ENCODE peak calls at places on chromosomes 16 and 17, in nine cellular contexts. One of them, this sample, is unnamed.
A peak's percentile ranks its signal among the peaks of the same experiment; 100 is the strongest.

GRCh38 chr16:57608462-57609113 is 19.8 kb upstream of the ADGRG1 start:
- DNase-seq in hypothalamus: no peak
- DNase-seq in GM10248: no peak
- DNase-seq in activated naive CD8-positive, alpha-beta T cell treated with anti-CD3 and anti-CD28 coated beads, Interleukin-2, amount 50 U/mL, for 24 hours: no peak
- DNase-seq in stimulated activated CD4-positive, alpha-beta T cell treated with anti-CD3 and anti-CD28 coated beads, Interleukin-12 subunit alpha, Interleukin-12 subunit beta, amount 100 ng/mL, for 4 hours: no peak
- DNase-seq in effector memory CD8-positive, alpha-beta T cell: no peak
- DNase-seq in neural progenitor cell: no peak
- DNase-seq in type B pancreatic cell: peak; percentile 29
- DNase-seq in GM20000: peak; percentile 5
- DNase-seq in this sample: peak; percentile 43

GRCh38 chr17:81831563-81831956 is 1.5 kb downstream of the MCRIP1 start:
- DNase-seq in GM20000: no peak
- DNase-seq in neural progenitor cell: no peak
- DNase-seq in GM10248: no peak
- DNase-seq in stimulated activated CD4-positive, alpha-beta T cell treated with anti-CD3 and anti-CD28 coated beads, Interleukin-12 subunit alpha, Interleukin-12 subunit beta, amount 100 ng/mL, for 4 hours: no peak
- DNase-seq in type B pancreatic cell: no peak
- DNase-seq in hypothalamus: no peak
- DNase-seq in effector memory CD8-positive, alpha-beta T cell: no peak
- DNase-seq in activated naive CD8-positive, alpha-beta T cell treated with anti-CD3 and anti-CD28 coated beads, Interleukin-2, amount 50 U/mL, for 24 hours: no peak
- DNase-seq in this sample: no peak

GRCh38 chr16:66199189-66199588 is 167.3 kb upstream of the CDH5 start:
- DNase-seq in neural progenitor cell: no peak
- DNase-seq in GM10248: no peak
- DNase-seq in hypothalamus: no peak
- DNase-seq in GM20000: no peak
- DNase-seq in effector memory CD8-positive, alpha-beta T cell: no peak
- DNase-seq in activated naive CD8-positive, alpha-beta T cell treated with anti-CD3 and anti-CD28 coated beads, Interleukin-2, amount 50 U/mL, for 24 hours: no peak
- DNase-seq in type B pancreatic cell: no peak
- DNase-seq in stimulated activated CD4-positive, alpha-beta T cell treated with anti-CD3 and anti-CD28 coated beads, Interleukin-12 subunit alpha, Interleukin-12 subunit beta, amount 100 ng/mL, for 4 hours: no peak
- DNase-seq in this sample: no peak

GRCh38 chr16:81158964-81159363 is 62.8 kb upstream of the GCSH start:
- DNase-seq in type B pancreatic cell: no peak
- DNase-seq in GM20000: no peak
- DNase-seq in effector memory CD8-positive, alpha-beta T cell: no peak
- DNase-seq in GM10248: no peak
- DNase-seq in hypothalamus: peak; percentile 18
- DNase-seq in stimulated activated CD4-positive, alpha-beta T cell treated with anti-CD3 and anti-CD28 coated beads, Interleukin-12 subunit alpha, Interleukin-12 subunit beta, amount 100 ng/mL, for 4 hours: no peak
- DNase-seq in neural progenitor cell: peak; percentile 30
- DNase-seq in activated naive CD8-positive, alpha-beta T cell treated with anti-CD3 and anti-CD28 coated beads, Interleukin-2, amount 50 U/mL, for 24 hours: no peak
- DNase-seq in this sample: no peak

GRCh38 chr16:16019488-16019887 is 70.1 kb downstream of the ABCC1 start:
- DNase-seq in stimulated activated CD4-positive, alpha-beta T cell treated with anti-CD3 and anti-CD28 coated beads, Interleukin-12 subunit alpha, Interleukin-12 subunit beta, amount 100 ng/mL, for 4 hours: no peak
- DNase-seq in neural progenitor cell: no peak
- DNase-seq in hypothalamus: no peak
- DNase-seq in activated naive CD8-positive, alpha-beta T cell treated with anti-CD3 and anti-CD28 coated beads, Interleukin-2, amount 50 U/mL, for 24 hours: no peak
- DNase-seq in effector memory CD8-positive, alpha-beta T cell: no peak
- DNase-seq in GM20000: no peak
- DNase-seq in GM10248: no peak
- DNase-seq in type B pancreatic cell: no peak
- DNase-seq in this sample: peak; percentile 78

GRCh38 chr17:77948690-77949114 is 9.8 kb upstream of the TNRC6C start:
- DNase-seq in GM10248: no peak
- DNase-seq in GM20000: no peak
- DNase-seq in activated naive CD8-positive, alpha-beta T cell treated with anti-CD3 and anti-CD28 coated beads, Interleukin-2, amount 50 U/mL, for 24 hours: no peak
- DNase-seq in hypothalamus: peak; percentile 38
- DNase-seq in type B pancreatic cell: no peak
- DNase-seq in stimulated activated CD4-positive, alpha-beta T cell treated with anti-CD3 and anti-CD28 coated beads, Interleukin-12 subunit alpha, Interleukin-12 subunit beta, amount 100 ng/mL, for 4 hours: no peak
- DNase-seq in effector memory CD8-positive, alpha-beta T cell: no peak
- DNase-seq in neural progenitor cell: peak; percentile 66
- DNase-seq in this sample: peak; percentile 62

GRCh38 chr17:38572665-38573365 is 32.9 kb downstream of the SRCIN1 start:
- DNase-seq in activated naive CD8-positive, alpha-beta T cell treated with anti-CD3 and anti-CD28 coated beads, Interleukin-2, amount 50 U/mL, for 24 hours: no peak
- DNase-seq in neural progenitor cell: peak; percentile 94
- DNase-seq in GM10248: peak; percentile 47
- DNase-seq in hypothalamus: peak; percentile 76
- DNase-seq in effector memory CD8-positive, alpha-beta T cell: no peak
- DNase-seq in stimulated activated CD4-positive, alpha-beta T cell treated with anti-CD3 and anti-CD28 coated beads, Interleukin-12 subunit alpha, Interleukin-12 subunit beta, amount 100 ng/mL, for 4 hours: no peak
- DNase-seq in GM20000: peak; percentile 68
- DNase-seq in type B pancreatic cell: no peak
- DNase-seq in this sample: no peak

GRCh38 chr16:1906052-1906845 is 12.0 kb downstream of the HS3ST6 start:
- DNase-seq in GM20000: no peak
- DNase-seq in type B pancreatic cell: no peak
- DNase-seq in GM10248: no peak
- DNase-seq in hypothalamus: no peak
- DNase-seq in activated naive CD8-positive, alpha-beta T cell treated with anti-CD3 and anti-CD28 coated beads, Interleukin-2, amount 50 U/mL, for 24 hours: no peak
- DNase-seq in neural progenitor cell: peak; percentile 21
- DNase-seq in stimulated activated CD4-positive, alpha-beta T cell treated with anti-CD3 and anti-CD28 coated beads, Interleukin-12 subunit alpha, Interleukin-12 subunit beta, amount 100 ng/mL, for 4 hours: no peak
- DNase-seq in effector memory CD8-positive, alpha-beta T cell: no peak
- DNase-seq in this sample: no peak

GRCh38 chr16:12811441-12812198 is 7.9 kb upstream of the CPPED1 start:
- DNase-seq in neural progenitor cell: no peak
- DNase-seq in GM20000: no peak
- DNase-seq in effector memory CD8-positive, alpha-beta T cell: no peak
- DNase-seq in type B pancreatic cell: no peak
- DNase-seq in activated naive CD8-positive, alpha-beta T cell treated with anti-CD3 and anti-CD28 coated beads, Interleukin-2, amount 50 U/mL, for 24 hours: no peak
- DNase-seq in GM10248: no peak
- DNase-seq in hypothalamus: no peak
- DNase-seq in stimulated activated CD4-positive, alpha-beta T cell treated with anti-CD3 and anti-CD28 coated beads, Interleukin-12 subunit alpha, Interleukin-12 subunit beta, amount 100 ng/mL, for 4 hours: no peak
- DNase-seq in this sample: no peak

GRCh38 chr16:46972971-46973456 is 460 bp downstream of the DNAJA2 start:
- DNase-seq in stimulated activated CD4-positive, alpha-beta T cell treated with anti-CD3 and anti-CD28 coated beads, Interleukin-12 subunit alpha, Interleukin-12 subunit beta, amount 100 ng/mL, for 4 hours: peak; percentile 48
- DNase-seq in effector memory CD8-positive, alpha-beta T cell: no peak
- DNase-seq in GM10248: peak; percentile 68
- DNase-seq in hypothalamus: peak; percentile 46
- DNase-seq in activated naive CD8-positive, alpha-beta T cell treated with anti-CD3 and anti-CD28 coated beads, Interleukin-2, amount 50 U/mL, for 24 hours: peak; percentile 60
- DNase-seq in type B pancreatic cell: no peak
- DNase-seq in GM20000: peak; percentile 74
- DNase-seq in neural progenitor cell: peak; percentile 67
- DNase-seq in this sample: peak; percentile 69

GRCh38 chr17:44170499-44171201 is at the start of gene ASB16:
- DNase-seq in GM10248: no peak
- DNase-seq in type B pancreatic cell: no peak
- DNase-seq in neural progenitor cell: peak; percentile 40
- DNase-seq in activated naive CD8-positive, alpha-beta T cell treated with anti-CD3 and anti-CD28 coated beads, Interleukin-2, amount 50 U/mL, for 24 hours: no peak
- DNase-seq in stimulated activated CD4-positive, alpha-beta T cell treated with anti-CD3 and anti-CD28 coated beads, Interleukin-12 subunit alpha, Interleukin-12 subunit beta, amount 100 ng/mL, for 4 hours: no peak
- DNase-seq in GM20000: no peak
- DNase-seq in effector memory CD8-positive, alpha-beta T cell: no peak
- DNase-seq in hypothalamus: no peak
- DNase-seq in this sample: no peak

GRCh38 chr17:17098426-17099035 is 56.3 kb downstream of the MPRIP start:
- DNase-seq in hypothalamus: no peak
- DNase-seq in GM20000: no peak
- DNase-seq in type B pancreatic cell: no peak
- DNase-seq in neural progenitor cell: no peak
- DNase-seq in stimulated activated CD4-positive, alpha-beta T cell treated with anti-CD3 and anti-CD28 coated beads, Interleukin-12 subunit alpha, Interleukin-12 subunit beta, amount 100 ng/mL, for 4 hours: no peak
- DNase-seq in effector memory CD8-positive, alpha-beta T cell: no peak
- DNase-seq in GM10248: no peak
- DNase-seq in activated naive CD8-positive, alpha-beta T cell treated with anti-CD3 and anti-CD28 coated beads, Interleukin-2, amount 50 U/mL, for 24 hours: no peak
- DNase-seq in this sample: no peak

GRCh38 chr17:57313276-57313835 is 57.0 kb downstream of the MSI2 start:
- DNase-seq in neural progenitor cell: peak; percentile 33
- DNase-seq in stimulated activated CD4-positive, alpha-beta T cell treated with anti-CD3 and anti-CD28 coated beads, Interleukin-12 subunit alpha, Interleukin-12 subunit beta, amount 100 ng/mL, for 4 hours: no peak
- DNase-seq in GM20000: no peak
- DNase-seq in type B pancreatic cell: no peak
- DNase-seq in activated naive CD8-positive, alpha-beta T cell treated with anti-CD3 and anti-CD28 coated beads, Interleukin-2, amount 50 U/mL, for 24 hours: no peak
- DNase-seq in effector memory CD8-positive, alpha-beta T cell: no peak
- DNase-seq in GM10248: no peak
- DNase-seq in hypothalamus: no peak
- DNase-seq in this sample: no peak

GRCh38 chr16:49478107-49478506 is 104.5 kb downstream of the C16orf78 start:
- DNase-seq in neural progenitor cell: no peak
- DNase-seq in type B pancreatic cell: no peak
- DNase-seq in stimulated activated CD4-positive, alpha-beta T cell treated with anti-CD3 and anti-CD28 coated beads, Interleukin-12 subunit alpha, Interleukin-12 subunit beta, amount 100 ng/mL, for 4 hours: no peak
- DNase-seq in effector memory CD8-positive, alpha-beta T cell: no peak
- DNase-seq in hypothalamus: no peak
- DNase-seq in GM10248: no peak
- DNase-seq in GM20000: no peak
- DNase-seq in activated naive CD8-positive, alpha-beta T cell treated with anti-CD3 and anti-CD28 coated beads, Interleukin-2, amount 50 U/mL, for 24 hours: no peak
- DNase-seq in this sample: no peak

GRCh38 chr16:80938035-80938927 is 68.4 kb downstream of the CMC2 start:
- DNase-seq in stimulated activated CD4-positive, alpha-beta T cell treated with anti-CD3 and anti-CD28 coated beads, Interleukin-12 subunit alpha, Interleukin-12 subunit beta, amount 100 ng/mL, for 4 hours: no peak
- DNase-seq in neural progenitor cell: peak; percentile 94
- DNase-seq in GM20000: no peak
- DNase-seq in activated naive CD8-positive, alpha-beta T cell treated with anti-CD3 and anti-CD28 coated beads, Interleukin-2, amount 50 U/mL, for 24 hours: no peak
- DNase-seq in type B pancreatic cell: no peak
- DNase-seq in effector memory CD8-positive, alpha-beta T cell: no peak
- DNase-seq in GM10248: no peak
- DNase-seq in hypothalamus: no peak
- DNase-seq in this sample: peak; percentile 82

GRCh38 chr17:77424585-77425344 is 284.0 kb downstream of the SEC14L1 start:
- DNase-seq in stimulated activated CD4-positive, alpha-beta T cell treated with anti-CD3 and anti-CD28 coated beads, Interleukin-12 subunit alpha, Interleukin-12 subunit beta, amount 100 ng/mL, for 4 hours: no peak
- DNase-seq in effector memory CD8-positive, alpha-beta T cell: no peak
- DNase-seq in activated naive CD8-positive, alpha-beta T cell treated with anti-CD3 and anti-CD28 coated beads, Interleukin-2, amount 50 U/mL, for 24 hours: no peak
- DNase-seq in GM10248: no peak
- DNase-seq in GM20000: no peak
- DNase-seq in hypothalamus: peak; percentile 69
- DNase-seq in type B pancreatic cell: no peak
- DNase-seq in neural progenitor cell: no peak
- DNase-seq in this sample: peak; percentile 91

GRCh38 chr17:27597188-27597580 is 33.8 kb upstream of the LGALS9 start:
- DNase-seq in stimulated activated CD4-positive, alpha-beta T cell treated with anti-CD3 and anti-CD28 coated beads, Interleukin-12 subunit alpha, Interleukin-12 subunit beta, amount 100 ng/mL, for 4 hours: no peak
- DNase-seq in effector memory CD8-positive, alpha-beta T cell: no peak
- DNase-seq in activated naive CD8-positive, alpha-beta T cell treated with anti-CD3 and anti-CD28 coated beads, Interleukin-2, amount 50 U/mL, for 24 hours: no peak
- DNase-seq in neural progenitor cell: no peak
- DNase-seq in GM10248: no peak
- DNase-seq in type B pancreatic cell: no peak
- DNase-seq in GM20000: no peak
- DNase-seq in hypothalamus: no peak
- DNase-seq in this sample: no peak

GRCh38 chr16:9821331-9821730 is 360.9 kb downstream of the GRIN2A start:
- DNase-seq in GM10248: no peak
- DNase-seq in effector memory CD8-positive, alpha-beta T cell: no peak
- DNase-seq in type B pancreatic cell: no peak
- DNase-seq in neural progenitor cell: no peak
- DNase-seq in GM20000: no peak
- DNase-seq in activated naive CD8-positive, alpha-beta T cell treated with anti-CD3 and anti-CD28 coated beads, Interleukin-2, amount 50 U/mL, for 24 hours: no peak
- DNase-seq in hypothalamus: no peak
- DNase-seq in stimulated activated CD4-positive, alpha-beta T cell treated with anti-CD3 and anti-CD28 coated beads, Interleukin-12 subunit alpha, Interleukin-12 subunit beta, amount 100 ng/mL, for 4 hours: no peak
- DNase-seq in this sample: no peak

GRCh38 chr17:58279736-58280479 is 827 bp downstream of the MPO start:
- DNase-seq in GM20000: no peak
- DNase-seq in neural progenitor cell: no peak
- DNase-seq in hypothalamus: no peak
- DNase-seq in GM10248: peak; percentile 18
- DNase-seq in stimulated activated CD4-positive, alpha-beta T cell treated with anti-CD3 and anti-CD28 coated beads, Interleukin-12 subunit alpha, Interleukin-12 subunit beta, amount 100 ng/mL, for 4 hours: no peak
- DNase-seq in type B pancreatic cell: no peak
- DNase-seq in effector memory CD8-positive, alpha-beta T cell: no peak
- DNase-seq in activated naive CD8-positive, alpha-beta T cell treated with anti-CD3 and anti-CD28 coated beads, Interleukin-2, amount 50 U/mL, for 24 hours: no peak
- DNase-seq in this sample: no peak

GRCh38 chr17:42618442-42619150 is 9.1 kb downstream of the TUBG1 start:
- DNase-seq in GM20000: peak; percentile 79
- DNase-seq in activated naive CD8-positive, alpha-beta T cell treated with anti-CD3 and anti-CD28 coated beads, Interleukin-2, amount 50 U/mL, for 24 hours: no peak
- DNase-seq in hypothalamus: no peak
- DNase-seq in neural progenitor cell: peak; percentile 70
- DNase-seq in GM10248: peak; percentile 79
- DNase-seq in effector memory CD8-positive, alpha-beta T cell: no peak
- DNase-seq in type B pancreatic cell: no peak
- DNase-seq in stimulated activated CD4-positive, alpha-beta T cell treated with anti-CD3 and anti-CD28 coated beads, Interleukin-12 subunit alpha, Interleukin-12 subunit beta, amount 100 ng/mL, for 4 hours: no peak
- DNase-seq in this sample: no peak

GRCh38 chr17:70859829-70860228 is 690.5 kb downstream of the KCNJ2 start:
- DNase-seq in activated naive CD8-positive, alpha-beta T cell treated with anti-CD3 and anti-CD28 coated beads, Interleukin-2, amount 50 U/mL, for 24 hours: no peak
- DNase-seq in stimulated activated CD4-positive, alpha-beta T cell treated with anti-CD3 and anti-CD28 coated beads, Interleukin-12 subunit alpha, Interleukin-12 subunit beta, amount 100 ng/mL, for 4 hours: no peak
- DNase-seq in effector memory CD8-positive, alpha-beta T cell: no peak
- DNase-seq in GM20000: no peak
- DNase-seq in neural progenitor cell: no peak
- DNase-seq in type B pancreatic cell: no peak
- DNase-seq in GM10248: no peak
- DNase-seq in hypothalamus: no peak
- DNase-seq in this sample: no peak

GRCh38 chr17:80413771-80414507 is 1.0 kb upstream of the ENDOV start:
- DNase-seq in GM20000: peak; percentile 10
- DNase-seq in GM10248: peak; percentile 13
- DNase-seq in effector memory CD8-positive, alpha-beta T cell: no peak
- DNase-seq in type B pancreatic cell: no peak
- DNase-seq in neural progenitor cell: no peak
- DNase-seq in activated naive CD8-positive, alpha-beta T cell treated with anti-CD3 and anti-CD28 coated beads, Interleukin-2, amount 50 U/mL, for 24 hours: no peak
- DNase-seq in hypothalamus: no peak
- DNase-seq in stimulated activated CD4-positive, alpha-beta T cell treated with anti-CD3 and anti-CD28 coated beads, Interleukin-12 subunit alpha, Interleukin-12 subunit beta, amount 100 ng/mL, for 4 hours: no peak
- DNase-seq in this sample: no peak

GRCh38 chr17:40316571-40317344 is 7.8 kb downstream of the RARA start:
- DNase-seq in effector memory CD8-positive, alpha-beta T cell: no peak
- DNase-seq in GM20000: no peak
- DNase-seq in type B pancreatic cell: no peak
- DNase-seq in hypothalamus: no peak
- DNase-seq in GM10248: no peak
- DNase-seq in activated naive CD8-positive, alpha-beta T cell treated with anti-CD3 and anti-CD28 coated beads, Interleukin-2, amount 50 U/mL, for 24 hours: no peak
- DNase-seq in neural progenitor cell: peak; percentile 85
- DNase-seq in stimulated activated CD4-positive, alpha-beta T cell treated with anti-CD3 and anti-CD28 coated beads, Interleukin-12 subunit alpha, Interleukin-12 subunit beta, amount 100 ng/mL, for 4 hours: no peak
- DNase-seq in this sample: no peak

GRCh38 chr17:78557598-78558039 is 19.6 kb downstream of the DNAH17 start:
- DNase-seq in type B pancreatic cell: no peak
- DNase-seq in stimulated activated CD4-positive, alpha-beta T cell treated with anti-CD3 and anti-CD28 coated beads, Interleukin-12 subunit alpha, Interleukin-12 subunit beta, amount 100 ng/mL, for 4 hours: no peak
- DNase-seq in activated naive CD8-positive, alpha-beta T cell treated with anti-CD3 and anti-CD28 coated beads, Interleukin-2, amount 50 U/mL, for 24 hours: no peak
- DNase-seq in neural progenitor cell: no peak
- DNase-seq in GM10248: no peak
- DNase-seq in effector memory CD8-positive, alpha-beta T cell: no peak
- DNase-seq in hypothalamus: no peak
- DNase-seq in GM20000: no peak
- DNase-seq in this sample: no peak

GRCh38 chr17:59357929-59358328 is 26.5 kb downstream of the YPEL2 start:
- DNase-seq in stimulated activated CD4-positive, alpha-beta T cell treated with anti-CD3 and anti-CD28 coated beads, Interleukin-12 subunit alpha, Interleukin-12 subunit beta, amount 100 ng/mL, for 4 hours: no peak
- DNase-seq in GM10248: no peak
- DNase-seq in neural progenitor cell: no peak
- DNase-seq in activated naive CD8-positive, alpha-beta T cell treated with anti-CD3 and anti-CD28 coated beads, Interleukin-2, amount 50 U/mL, for 24 hours: no peak
- DNase-seq in type B pancreatic cell: no peak
- DNase-seq in GM20000: no peak
- DNase-seq in effector memory CD8-positive, alpha-beta T cell: no peak
- DNase-seq in hypothalamus: no peak
- DNase-seq in this sample: no peak

GRCh38 chr17:76481091-76481655 is 13.8 kb downstream of the AANAT start:
- DNase-seq in GM10248: peak; percentile 81
- DNase-seq in activated naive CD8-positive, alpha-beta T cell treated with anti-CD3 and anti-CD28 coated beads, Interleukin-2, amount 50 U/mL, for 24 hours: no peak
- DNase-seq in stimulated activated CD4-positive, alpha-beta T cell treated with anti-CD3 and anti-CD28 coated beads, Interleukin-12 subunit alpha, Interleukin-12 subunit beta, amount 100 ng/mL, for 4 hours: no peak
- DNase-seq in hypothalamus: peak; percentile 44
- DNase-seq in neural progenitor cell: no peak
- DNase-seq in GM20000: peak; percentile 85
- DNase-seq in type B pancreatic cell: no peak
- DNase-seq in effector memory CD8-positive, alpha-beta T cell: no peak
- DNase-seq in this sample: no peak

GRCh38 chr17:19381741-19382444 is 3.6 kb downstream of the MAPK7 start:
- DNase-seq in activated naive CD8-positive, alpha-beta T cell treated with anti-CD3 and anti-CD28 coated beads, Interleukin-2, amount 50 U/mL, for 24 hours: no peak
- DNase-seq in GM20000: no peak
- DNase-seq in hypothalamus: no peak
- DNase-seq in neural progenitor cell: no peak
- DNase-seq in stimulated activated CD4-positive, alpha-beta T cell treated with anti-CD3 and anti-CD28 coated beads, Interleukin-12 subunit alpha, Interleukin-12 subunit beta, amount 100 ng/mL, for 4 hours: no peak
- DNase-seq in effector memory CD8-positive, alpha-beta T cell: no peak
- DNase-seq in GM10248: no peak
- DNase-seq in type B pancreatic cell: no peak
- DNase-seq in this sample: no peak

GRCh38 chr16:72977127-72977526 is 70.8 kb downstream of the ZFHX3 start:
- DNase-seq in GM20000: no peak
- DNase-seq in neural progenitor cell: no peak
- DNase-seq in activated naive CD8-positive, alpha-beta T cell treated with anti-CD3 and anti-CD28 coated beads, Interleukin-2, amount 50 U/mL, for 24 hours: no peak
- DNase-seq in hypothalamus: no peak
- DNase-seq in GM10248: no peak
- DNase-seq in stimulated activated CD4-positive, alpha-beta T cell treated with anti-CD3 and anti-CD28 coated beads, Interleukin-12 subunit alpha, Interleukin-12 subunit beta, amount 100 ng/mL, for 4 hours: no peak
- DNase-seq in effector memory CD8-positive, alpha-beta T cell: no peak
- DNase-seq in type B pancreatic cell: no peak
- DNase-seq in this sample: no peak

GRCh38 chr17:57999496-58000017 is 7.5 kb downstream of the SRSF1 start:
- DNase-seq in activated naive CD8-positive, alpha-beta T cell treated with anti-CD3 and anti-CD28 coated beads, Interleukin-2, amount 50 U/mL, for 24 hours: no peak
- DNase-seq in hypothalamus: no peak
- DNase-seq in neural progenitor cell: peak; percentile 78
- DNase-seq in GM20000: peak; percentile 36
- DNase-seq in type B pancreatic cell: no peak
- DNase-seq in stimulated activated CD4-positive, alpha-beta T cell treated with anti-CD3 and anti-CD28 coated beads, Interleukin-12 subunit alpha, Interleukin-12 subunit beta, amount 100 ng/mL, for 4 hours: no peak
- DNase-seq in effector memory CD8-positive, alpha-beta T cell: peak; percentile 21
- DNase-seq in GM10248: peak; percentile 40
- DNase-seq in this sample: no peak

GRCh38 chr17:55734128-55734781 is 11.6 kb upstream of the TMEM100 start:
- DNase-seq in activated naive CD8-positive, alpha-beta T cell treated with anti-CD3 and anti-CD28 coated beads, Interleukin-2, amount 50 U/mL, for 24 hours: no peak
- DNase-seq in hypothalamus: no peak
- DNase-seq in neural progenitor cell: peak; percentile 49
- DNase-seq in GM10248: peak; percentile 8
- DNase-seq in GM20000: no peak
- DNase-seq in stimulated activated CD4-positive, alpha-beta T cell treated with anti-CD3 and anti-CD28 coated beads, Interleukin-12 subunit alpha, Interleukin-12 subunit beta, amount 100 ng/mL, for 4 hours: no peak
- DNase-seq in effector memory CD8-positive, alpha-beta T cell: no peak
- DNase-seq in type B pancreatic cell: no peak
- DNase-seq in this sample: no peak